ENCODE peak calls at places on chromosome 2, in eight cellular contexts. One of them, this sample, is unnamed.

GRCh38 chr2:195898505-195898904 is 170.1 kb downstream of the DNAH7 start:
- DNase-seq in left ventricle myocardium superior: peak
- DNase-seq in GM03348: peak
- DNase-seq in fibroblast of the conjunctiva: peak
- DNase-seq in heart left ventricle: peak
- DNase-seq in CD8-positive, alpha-beta T cell: no peak
- DNase-seq in iris pigment epithelial cell: peak
- DNase-seq in left kidney: peak
- DNase-seq in this sample: peak

GRCh38 chr2:203451011-203451410 is 84.1 kb downstream of the RAPH1 start:
- DNase-seq in fibroblast of the conjunctiva: no peak
- DNase-seq in GM03348: peak
- DNase-seq in iris pigment epithelial cell: peak
- DNase-seq in left kidney: no peak
- DNase-seq in heart left ventricle: no peak
- DNase-seq in CD8-positive, alpha-beta T cell: no peak
- DNase-seq in left ventricle myocardium superior: no peak
- DNase-seq in this sample: no peak

GRCh38 chr2:159925975-159926374 is 128.0 kb upstream of the CD302 start:
- DNase-seq in fibroblast of the conjunctiva: no peak
- DNase-seq in heart left ventricle: no peak
- DNase-seq in left kidney: peak
- DNase-seq in CD8-positive, alpha-beta T cell: no peak
- DNase-seq in left ventricle myocardium superior: no peak
- DNase-seq in GM03348: no peak
- DNase-seq in iris pigment epithelial cell: no peak
- DNase-seq in this sample: peak

GRCh38 chr2:201500534-201500933 is 49.0 kb downstream of the STRADB start:
- DNase-seq in fibroblast of the conjunctiva: no peak
- DNase-seq in iris pigment epithelial cell: peak
- DNase-seq in GM03348: no peak
- DNase-seq in heart left ventricle: no peak
- DNase-seq in left ventricle myocardium superior: no peak
- DNase-seq in CD8-positive, alpha-beta T cell: no peak
- DNase-seq in left kidney: no peak
- DNase-seq in this sample: no peak

GRCh38 chr2:239612133-239612532 is 211.3 kb upstream of the HDAC4 start:
- DNase-seq in heart left ventricle: no peak
- DNase-seq in iris pigment epithelial cell: no peak
- DNase-seq in fibroblast of the conjunctiva: no peak
- DNase-seq in left kidney: no peak
- DNase-seq in left ventricle myocardium superior: no peak
- DNase-seq in GM03348: no peak
- DNase-seq in CD8-positive, alpha-beta T cell: no peak
- DNase-seq in this sample: no peak

GRCh38 chr2:134304726-134305509 is 51.0 kb downstream of the MGAT5 start:
- DNase-seq in left kidney: no peak
- DNase-seq in fibroblast of the conjunctiva: no peak
- DNase-seq in heart left ventricle: no peak
- DNase-seq in CD8-positive, alpha-beta T cell: no peak
- DNase-seq in left ventricle myocardium superior: no peak
- DNase-seq in iris pigment epithelial cell: no peak
- DNase-seq in GM03348: no peak
- DNase-seq in this sample: peak

GRCh38 chr2:75595541-75596395 is 35.0 kb upstream of the EVA1A start:
- DNase-seq in left ventricle myocardium superior: no peak
- DNase-seq in CD8-positive, alpha-beta T cell: no peak
- DNase-seq in GM03348: peak
- DNase-seq in fibroblast of the conjunctiva: peak
- DNase-seq in heart left ventricle: no peak
- DNase-seq in left kidney: no peak
- DNase-seq in iris pigment epithelial cell: peak
- DNase-seq in this sample: no peak

GRCh38 chr2:85769236-85769986 is 15.6 kb downstream of the ATOH8 start:
- DNase-seq in left kidney: peak
- DNase-seq in heart left ventricle: no peak
- DNase-seq in iris pigment epithelial cell: no peak
- DNase-seq in GM03348: peak
- DNase-seq in fibroblast of the conjunctiva: no peak
- DNase-seq in left ventricle myocardium superior: peak
- DNase-seq in CD8-positive, alpha-beta T cell: no peak
- DNase-seq in this sample: peak

GRCh38 chr2:44324971-44325426 is 36.3 kb downstream of the PREPL start:
- DNase-seq in heart left ventricle: peak
- DNase-seq in left ventricle myocardium superior: no peak
- DNase-seq in GM03348: peak
- DNase-seq in CD8-positive, alpha-beta T cell: no peak
- DNase-seq in fibroblast of the conjunctiva: peak
- DNase-seq in left kidney: no peak
- DNase-seq in iris pigment epithelial cell: peak
- DNase-seq in this sample: no peak

GRCh38 chr2:71600572-71600971 is 147.2 kb downstream of the DYSF start:
- DNase-seq in GM03348: no peak
- DNase-seq in CD8-positive, alpha-beta T cell: no peak
- DNase-seq in iris pigment epithelial cell: no peak
- DNase-seq in fibroblast of the conjunctiva: no peak
- DNase-seq in heart left ventricle: peak
- DNase-seq in left kidney: peak
- DNase-seq in left ventricle myocardium superior: peak
- DNase-seq in this sample: peak

GRCh38 chr2:48510329-48510728 is 19.6 kb upstream of the STON1 start:
- DNase-seq in heart left ventricle: no peak
- DNase-seq in left ventricle myocardium superior: no peak
- DNase-seq in CD8-positive, alpha-beta T cell: no peak
- DNase-seq in left kidney: no peak
- DNase-seq in fibroblast of the conjunctiva: peak
- DNase-seq in GM03348: peak
- DNase-seq in iris pigment epithelial cell: peak
- DNase-seq in this sample: no peak

GRCh38 chr2:158291544-158292175 is 164.9 kb downstream of the CCDC148 start:
- DNase-seq in GM03348: no peak
- DNase-seq in fibroblast of the conjunctiva: no peak
- DNase-seq in heart left ventricle: no peak
- DNase-seq in left ventricle myocardium superior: no peak
- DNase-seq in CD8-positive, alpha-beta T cell: no peak
- DNase-seq in iris pigment epithelial cell: no peak
- DNase-seq in left kidney: no peak
- DNase-seq in this sample: no peak

GRCh38 chr2:240995041-240995960 is 3.1 kb upstream of the SNED1 start:
- DNase-seq in left kidney: peak
- DNase-seq in CD8-positive, alpha-beta T cell: no peak
- DNase-seq in heart left ventricle: no peak
- DNase-seq in fibroblast of the conjunctiva: no peak
- DNase-seq in GM03348: no peak
- DNase-seq in left ventricle myocardium superior: no peak
- DNase-seq in iris pigment epithelial cell: no peak
- DNase-seq in this sample: no peak

GRCh38 chr2:64770137-64770780 is 116.5 kb upstream of the SERTAD2 start:
- DNase-seq in GM03348: no peak
- DNase-seq in left kidney: no peak
- DNase-seq in CD8-positive, alpha-beta T cell: no peak
- DNase-seq in fibroblast of the conjunctiva: no peak
- DNase-seq in left ventricle myocardium superior: no peak
- DNase-seq in iris pigment epithelial cell: peak
- DNase-seq in heart left ventricle: no peak
- DNase-seq in this sample: no peak

GRCh38 chr2:238287702-238288649 is at the start of gene PER2:
- DNase-seq in left kidney: peak
- DNase-seq in CD8-positive, alpha-beta T cell: peak
- DNase-seq in fibroblast of the conjunctiva: peak
- DNase-seq in iris pigment epithelial cell: peak
- DNase-seq in heart left ventricle: peak
- DNase-seq in left ventricle myocardium superior: peak
- DNase-seq in GM03348: peak
- DNase-seq in this sample: peak

GRCh38 chr2:235024951-235025773 is 73.3 kb downstream of the SH3BP4 start:
- DNase-seq in fibroblast of the conjunctiva: no peak
- DNase-seq in CD8-positive, alpha-beta T cell: no peak
- DNase-seq in left ventricle myocardium superior: no peak
- DNase-seq in heart left ventricle: peak
- DNase-seq in GM03348: no peak
- DNase-seq in left kidney: no peak
- DNase-seq in iris pigment epithelial cell: no peak
- DNase-seq in this sample: no peak

GRCh38 chr2:47029737-47030524 is 114.3 kb upstream of the MCFD2 start:
- DNase-seq in heart left ventricle: no peak
- DNase-seq in left kidney: no peak
- DNase-seq in fibroblast of the conjunctiva: no peak
- DNase-seq in GM03348: no peak
- DNase-seq in iris pigment epithelial cell: peak
- DNase-seq in left ventricle myocardium superior: no peak
- DNase-seq in CD8-positive, alpha-beta T cell: no peak
- DNase-seq in this sample: no peak

GRCh38 chr2:71000780-71001591 is 6.3 kb upstream of the TEX261 start:
- DNase-seq in iris pigment epithelial cell: peak
- DNase-seq in CD8-positive, alpha-beta T cell: peak
- DNase-seq in GM03348: peak
- DNase-seq in left kidney: peak
- DNase-seq in fibroblast of the conjunctiva: peak
- DNase-seq in left ventricle myocardium superior: peak
- DNase-seq in heart left ventricle: peak
- DNase-seq in this sample: peak

GRCh38 chr2:238821391-238821790 is 26.5 kb upstream of the TWIST2 start:
- DNase-seq in left kidney: peak
- DNase-seq in CD8-positive, alpha-beta T cell: no peak
- DNase-seq in GM03348: peak
- DNase-seq in left ventricle myocardium superior: no peak
- DNase-seq in fibroblast of the conjunctiva: no peak
- DNase-seq in heart left ventricle: no peak
- DNase-seq in iris pigment epithelial cell: peak
- DNase-seq in this sample: no peak

GRCh38 chr2:226962374-226962773 is 126.5 kb downstream of the RHBDD1 start:
- DNase-seq in fibroblast of the conjunctiva: no peak
- DNase-seq in heart left ventricle: no peak
- DNase-seq in iris pigment epithelial cell: no peak
- DNase-seq in GM03348: no peak
- DNase-seq in left kidney: no peak
- DNase-seq in CD8-positive, alpha-beta T cell: no peak
- DNase-seq in left ventricle myocardium superior: no peak
- DNase-seq in this sample: no peak

GRCh38 chr2:37742286-37742685 is 70.8 kb upstream of the CDC42EP3 start:
- DNase-seq in CD8-positive, alpha-beta T cell: no peak
- DNase-seq in GM03348: peak
- DNase-seq in iris pigment epithelial cell: peak
- DNase-seq in fibroblast of the conjunctiva: no peak
- DNase-seq in left ventricle myocardium superior: no peak
- DNase-seq in left kidney: no peak
- DNase-seq in heart left ventricle: no peak
- DNase-seq in this sample: no peak

GRCh38 chr2:17303054-17303453 is 215.2 kb downstream of the RAD51AP2 start:
- DNase-seq in iris pigment epithelial cell: peak
- DNase-seq in CD8-positive, alpha-beta T cell: no peak
- DNase-seq in heart left ventricle: no peak
- DNase-seq in fibroblast of the conjunctiva: peak
- DNase-seq in left ventricle myocardium superior: no peak
- DNase-seq in left kidney: no peak
- DNase-seq in GM03348: peak
- DNase-seq in this sample: no peak

GRCh38 chr2:96684883-96685282 is 42.3 kb downstream of the FER1L5 start:
- DNase-seq in fibroblast of the conjunctiva: no peak
- DNase-seq in iris pigment epithelial cell: no peak
- DNase-seq in left ventricle myocardium superior: no peak
- DNase-seq in heart left ventricle: no peak
- DNase-seq in left kidney: no peak
- DNase-seq in CD8-positive, alpha-beta T cell: no peak
- DNase-seq in GM03348: no peak
- DNase-seq in this sample: no peak